ENCODE peak calls at places on chromosomes 16 and 17, in seven cellular contexts. One of them, this sample, is unnamed.

GRCh38 chr16:8862309-8863130 is 6.3 kb downstream of the CARHSP1 start:
- DNase-seq in iPS DF 19.7: no peak
- DNase-seq in EL: no peak
- DNase-seq in NAMALWA: no peak
- DNase-seq in suprapubic skin: no peak
- DNase-seq in neural crest cell: no peak
- DNase-seq in heart right ventricle: no peak
- DNase-seq in this sample: no peak

GRCh38 chr17:5798104-5798503 is 213.8 kb upstream of the NLRP1 start:
- DNase-seq in neural crest cell: no peak
- DNase-seq in suprapubic skin: no peak
- DNase-seq in iPS DF 19.7: no peak
- DNase-seq in heart right ventricle: no peak
- DNase-seq in EL: no peak
- DNase-seq in NAMALWA: no peak
- DNase-seq in this sample: no peak

GRCh38 chr16:55691771-55692170 is 36.0 kb downstream of the SLC6A2 start:
- DNase-seq in suprapubic skin: no peak
- DNase-seq in EL: no peak
- DNase-seq in NAMALWA: no peak
- DNase-seq in iPS DF 19.7: no peak
- DNase-seq in heart right ventricle: no peak
- DNase-seq in neural crest cell: no peak
- DNase-seq in this sample: no peak

GRCh38 chr17:80265205-80266068 is 4.8 kb downstream of the RNF213 start:
- DNase-seq in EL: no peak
- DNase-seq in heart right ventricle: no peak
- DNase-seq in suprapubic skin: no peak
- DNase-seq in neural crest cell: no peak
- DNase-seq in NAMALWA: no peak
- DNase-seq in iPS DF 19.7: no peak
- DNase-seq in this sample: peak

GRCh38 chr17:43477832-43478634 is 5.7 kb upstream of the DHX8 start:
- DNase-seq in iPS DF 19.7: no peak
- DNase-seq in heart right ventricle: no peak
- DNase-seq in suprapubic skin: no peak
- DNase-seq in NAMALWA: no peak
- DNase-seq in EL: no peak
- DNase-seq in neural crest cell: no peak
- DNase-seq in this sample: no peak

GRCh38 chr17:56292010-56292409 is 138.7 kb downstream of the ANKFN1 start:
- DNase-seq in heart right ventricle: no peak
- DNase-seq in neural crest cell: no peak
- DNase-seq in suprapubic skin: no peak
- DNase-seq in NAMALWA: no peak
- DNase-seq in iPS DF 19.7: no peak
- DNase-seq in EL: peak
- DNase-seq in this sample: no peak

GRCh38 chr17:20187049-20187448 is 177.9 kb downstream of the SPECC1 start:
- DNase-seq in iPS DF 19.7: no peak
- DNase-seq in EL: peak
- DNase-seq in suprapubic skin: no peak
- DNase-seq in heart right ventricle: no peak
- DNase-seq in NAMALWA: no peak
- DNase-seq in neural crest cell: no peak
- DNase-seq in this sample: no peak

GRCh38 chr17:32794533-32795246 is 82.2 kb downstream of the MYO1D start:
- DNase-seq in neural crest cell: no peak
- DNase-seq in iPS DF 19.7: no peak
- DNase-seq in EL: no peak
- DNase-seq in heart right ventricle: no peak
- DNase-seq in NAMALWA: no peak
- DNase-seq in suprapubic skin: no peak
- DNase-seq in this sample: no peak

GRCh38 chr17:21072623-21073278 is 29.9 kb upstream of the USP22 start:
- DNase-seq in NAMALWA: no peak
- DNase-seq in neural crest cell: no peak
- DNase-seq in suprapubic skin: no peak
- DNase-seq in EL: no peak
- DNase-seq in heart right ventricle: no peak
- DNase-seq in iPS DF 19.7: no peak
- DNase-seq in this sample: no peak

GRCh38 chr16:57677622-57678369 is 9.7 kb downstream of the ADGRG3 start:
- DNase-seq in suprapubic skin: peak
- DNase-seq in EL: no peak
- DNase-seq in neural crest cell: no peak
- DNase-seq in iPS DF 19.7: no peak
- DNase-seq in NAMALWA: no peak
- DNase-seq in heart right ventricle: peak
- DNase-seq in this sample: no peak

GRCh38 chr17:35241520-35241919 is 1.4 kb upstream of the SLFN5 start:
- DNase-seq in neural crest cell: no peak
- DNase-seq in EL: no peak
- DNase-seq in NAMALWA: no peak
- DNase-seq in iPS DF 19.7: no peak
- DNase-seq in suprapubic skin: no peak
- DNase-seq in heart right ventricle: no peak
- DNase-seq in this sample: peak